ENCODE peak calls at places on chromosomes 1 and 21, in seven cellular contexts. Z is K562, U is neuronal stem cell, S is psoas muscle, A is heart right ventricle, Y is pancreas, N is IMR-90. Q is an unnamed sample.

GRCh38 chr1:22275626-22276395 is 132.9 kb upstream of the WNT4 start:
- DNase-seq in Z (peak), U (peak), S (peak), A (peak), Y (peak), N (peak), Q (no peak)

GRCh38 chr1:210558302-210558701 is 229.6 kb downstream of the HHAT start:
- DNase-seq in Z (peak), U (no peak), S (no peak), A (peak), Y (peak), N (peak), Q (no peak)

GRCh38 chr21:36839123-36839522 is 127.3 kb downstream of the HLCS start:
- DNase-seq in Z (no peak), U (no peak), S (no peak), A (no peak), Y (no peak), N (peak), Q (no peak)

GRCh38 chr1:29736582-29737188 is 500.4 kb downstream of the PTPRU start:
- DNase-seq in Z (peak), U (peak), S (no peak), A (no peak), Y (no peak), N (peak), Q (no peak)

GRCh38 chr1:34740161-34740875 is 14.5 kb upstream of the GJB5 start:
- DNase-seq in Z (no peak), U (no peak), S (no peak), A (no peak), Y (no peak), N (no peak), Q (no peak)

GRCh38 chr1:162549001-162549400 is 12.5 kb upstream of the UAP1 start:
- DNase-seq in Z (no peak), U (no peak), S (no peak), A (no peak), Y (no peak), N (no peak), Q (no peak)

GRCh38 chr1:71135571-71135970 is 54.7 kb upstream of the ZRANB2 start:
- DNase-seq in Z (no peak), U (no peak), S (no peak), A (no peak), Y (no peak), N (no peak), Q (no peak)

GRCh38 chr1:214549604-214550338 is 1.6 kb downstream of the PTPN14 start:
- DNase-seq in Z (no peak), U (no peak), S (no peak), A (no peak), Y (no peak), N (peak), Q (no peak)

GRCh38 chr1:6208723-6209660 is 3.1 kb downstream of the RNF207 start:
- DNase-seq in Z (peak), U (peak), S (peak), A (peak), Y (peak), N (peak), Q (no peak)

GRCh38 chr1:109821221-109821669 is 57.5 kb upstream of the EPS8L3 start:
- DNase-seq in Z (peak), U (no peak), S (peak), A (no peak), Y (no peak), N (peak), Q (no peak)

GRCh38 chr1:6488602-6489382 is 2.7 kb downstream of the PLEKHG5 start:
- DNase-seq in Z (no peak), U (no peak), S (no peak), A (no peak), Y (no peak), N (no peak), Q (no peak)

GRCh38 chr1:14763977-14764376 is 165.5 kb downstream of the KAZN start:
- DNase-seq in Z (no peak), U (no peak), S (no peak), A (no peak), Y (no peak), N (no peak), Q (no peak)

GRCh38 chr1:58814251-58815068 is 30.6 kb upstream of the JUN start:
- DNase-seq in Z (peak), U (peak), S (peak), A (peak), Y (peak), N (peak), Q (no peak)

GRCh38 chr1:234322979-234323378 is 50.3 kb upstream of the COA6 start:
- DNase-seq in Z (peak), U (peak), S (no peak), A (peak), Y (no peak), N (peak), Q (no peak)

GRCh38 chr1:9589719-9590157 is 1.0 kb downstream of the TMEM201 start:
- DNase-seq in Z (no peak), U (no peak), S (no peak), A (no peak), Y (no peak), N (peak), Q (no peak)

GRCh38 chr1:183040600-183040999 is 17.4 kb downstream of the LAMC1 start:
- DNase-seq in Z (no peak), U (no peak), S (no peak), A (no peak), Y (no peak), N (no peak), Q (no peak)

GRCh38 chr21:41316641-41317392 is at the start of gene FAM3B:
- DNase-seq in Z (no peak), U (peak), S (no peak), A (no peak), Y (peak), N (no peak), Q (no peak)

GRCh38 chr1:190908691-190909090 is 431.0 kb upstream of the BRINP3 start:
- DNase-seq in Z (no peak), U (no peak), S (no peak), A (no peak), Y (no peak), N (peak), Q (no peak)

GRCh38 chr1:112320035-112320429 is 76.0 kb upstream of the CTTNBP2NL start:
- DNase-seq in Z (no peak), U (no peak), S (no peak), A (no peak), Y (no peak), N (no peak), Q (no peak)

GRCh38 chr1:39656416-39656815 is 15.5 kb downstream of the NT5C1A start:
- DNase-seq in Z (no peak), U (no peak), S (no peak), A (no peak), Y (no peak), N (no peak), Q (no peak)
- H3K27ac ChIP-seq in Z (no peak), U (no peak), S (no peak), A (no peak), Y (no peak), N (no peak), Q (no peak)

DNA sequence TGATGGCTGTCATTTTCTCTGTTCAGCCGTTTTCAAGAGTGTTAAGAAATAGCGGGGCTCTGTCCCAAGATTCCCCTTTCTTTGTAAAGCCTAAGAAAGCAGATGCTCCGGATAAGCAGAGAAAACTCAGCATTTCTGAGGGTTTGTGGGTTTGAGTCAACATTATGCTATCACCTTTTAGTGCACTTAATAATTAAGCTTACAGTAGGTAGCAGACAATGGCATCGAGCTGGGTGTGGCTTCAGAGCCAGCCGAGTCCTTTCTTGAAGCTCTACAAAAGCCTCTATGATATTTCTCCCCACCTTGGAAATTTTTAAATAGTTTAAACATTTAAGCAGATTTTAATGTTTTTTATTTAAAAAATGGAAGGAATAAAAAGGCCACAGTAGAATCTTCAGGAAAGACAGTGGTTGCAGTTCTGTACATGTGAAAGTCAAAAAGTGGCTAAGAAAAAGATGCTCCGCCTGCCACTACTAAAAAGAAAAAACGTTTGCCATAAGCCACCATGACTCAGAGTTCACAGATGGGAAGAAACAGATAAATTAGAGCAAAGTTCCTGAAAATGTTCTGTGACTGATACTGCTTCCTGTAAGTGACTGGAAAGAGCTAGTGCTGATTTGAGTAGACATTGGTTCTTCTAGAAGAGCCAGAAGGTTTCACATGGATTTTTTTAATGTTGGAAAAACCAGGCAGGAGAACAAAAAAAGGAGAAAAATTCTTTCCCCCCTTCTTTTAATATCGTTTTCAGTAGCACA is 221.1 kb downstream of the HLX start:
- DNase-seq in Z (no peak), U (no peak), S (no peak), A (no peak), Y (no peak), N (peak), Q (no peak)
- H3K27ac ChIP-seq in Z (no peak), U (no peak), S (peak), A (no peak), Y (peak), N (no peak), Q (no peak)

GRCh38 chr1:225657462-225657989 is 4.6 kb upstream of the ENAH start:
- DNase-seq in Z (no peak), U (no peak), S (no peak), A (no peak), Y (no peak), N (peak), Q (no peak)
- H3K27ac ChIP-seq in Z (no peak), U (no peak), S (peak), A (no peak), Y (no peak), N (peak), Q (no peak)

DNA sequence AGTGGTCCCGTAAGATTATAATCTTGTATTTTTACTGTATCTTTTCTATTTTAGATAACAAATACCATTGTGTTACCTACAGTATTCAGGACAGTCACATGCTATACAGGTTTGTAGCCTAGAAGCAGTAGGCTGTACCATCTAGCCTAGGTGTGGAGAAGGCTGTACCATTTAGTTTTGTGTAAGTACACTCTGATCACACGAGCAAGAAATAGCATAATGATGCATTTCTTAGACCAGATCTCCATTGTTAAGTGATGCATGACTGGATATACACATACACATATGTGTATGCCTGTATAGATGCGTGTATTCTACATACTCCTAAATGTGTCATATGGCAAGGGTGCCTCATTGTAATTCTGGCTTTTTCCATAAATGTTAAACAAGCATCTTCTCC is 33.9 kb downstream of the GALNT2 start:
- DNase-seq in Z (no peak), U (no peak), S (no peak), A (no peak), Y (no peak), N (no peak), Q (no peak)
- H3K27ac ChIP-seq in Z (no peak), U (no peak), S (no peak), A (no peak), Y (peak), N (no peak), Q (no peak)

GRCh38 chr1:16173447-16174260 is 17.8 kb upstream of the EPHA2 start:
- DNase-seq in Z (peak), U (no peak), S (no peak), A (no peak), Y (peak), N (peak), Q (no peak)
- H3K27ac ChIP-seq in Z (peak), U (peak), S (no peak), A (no peak), Y (peak), N (no peak), Q (no peak)

GRCh38 chr1:201404016-201404598 is 5.0 kb upstream of the LAD1 start:
- DNase-seq in Z (no peak), U (no peak), S (no peak), A (no peak), Y (no peak), N (no peak), Q (no peak)

GRCh38 chr1:201404722-201405483 is 5.8 kb upstream of the LAD1 start:
- DNase-seq in Z (no peak), U (no peak), S (no peak), A (no peak), Y (peak), N (no peak), Q (no peak)

GRCh38 chr1:201403359-201403758 is 4.2 kb upstream of the LAD1 start:
- DNase-seq in Z (no peak), U (no peak), S (no peak), A (no peak), Y (no peak), N (no peak), Q (no peak)

GRCh38 chr1:201406831-201407406 is 7.8 kb upstream of the LAD1 start:
- DNase-seq in Z (no peak), U (no peak), S (no peak), A (no peak), Y (no peak), N (no peak), Q (no peak)

DNA sequence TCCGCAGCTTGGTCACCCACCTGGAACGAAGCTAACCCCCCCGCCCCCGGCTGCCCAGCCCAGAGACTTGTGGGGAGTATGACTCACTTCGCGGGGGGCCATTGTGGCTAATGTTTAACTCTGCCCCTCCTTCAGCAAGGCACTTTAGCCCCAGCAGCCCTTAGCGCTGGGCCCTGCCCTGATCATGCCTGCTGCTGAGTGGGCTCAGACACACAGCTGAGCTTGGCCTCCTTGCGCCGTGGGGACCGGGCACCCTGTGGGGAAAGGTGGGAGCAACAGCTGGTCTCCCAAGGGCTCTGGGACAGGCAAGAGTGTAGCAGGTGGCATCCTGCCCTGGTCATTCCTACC is 6.3 kb upstream of the LAD1 start:
- DNase-seq in Z (no peak), U (no peak), S (no peak), A (no peak), Y (peak), N (no peak), Q (no peak)
- H3K27ac ChIP-seq in Z (no peak), U (no peak), S (peak), A (no peak), Y (peak), N (no peak), Q (no peak)

GRCh38 chr1:1776672-1777393 is 1.4 kb downstream of the NADK start:
- DNase-seq in Z (no peak), U (no peak), S (no peak), A (no peak), Y (no peak), N (no peak), Q (no peak)
- H3K27ac ChIP-seq in Z (peak), U (no peak), S (peak), A (peak), Y (peak), N (peak), Q (peak)

DNA sequence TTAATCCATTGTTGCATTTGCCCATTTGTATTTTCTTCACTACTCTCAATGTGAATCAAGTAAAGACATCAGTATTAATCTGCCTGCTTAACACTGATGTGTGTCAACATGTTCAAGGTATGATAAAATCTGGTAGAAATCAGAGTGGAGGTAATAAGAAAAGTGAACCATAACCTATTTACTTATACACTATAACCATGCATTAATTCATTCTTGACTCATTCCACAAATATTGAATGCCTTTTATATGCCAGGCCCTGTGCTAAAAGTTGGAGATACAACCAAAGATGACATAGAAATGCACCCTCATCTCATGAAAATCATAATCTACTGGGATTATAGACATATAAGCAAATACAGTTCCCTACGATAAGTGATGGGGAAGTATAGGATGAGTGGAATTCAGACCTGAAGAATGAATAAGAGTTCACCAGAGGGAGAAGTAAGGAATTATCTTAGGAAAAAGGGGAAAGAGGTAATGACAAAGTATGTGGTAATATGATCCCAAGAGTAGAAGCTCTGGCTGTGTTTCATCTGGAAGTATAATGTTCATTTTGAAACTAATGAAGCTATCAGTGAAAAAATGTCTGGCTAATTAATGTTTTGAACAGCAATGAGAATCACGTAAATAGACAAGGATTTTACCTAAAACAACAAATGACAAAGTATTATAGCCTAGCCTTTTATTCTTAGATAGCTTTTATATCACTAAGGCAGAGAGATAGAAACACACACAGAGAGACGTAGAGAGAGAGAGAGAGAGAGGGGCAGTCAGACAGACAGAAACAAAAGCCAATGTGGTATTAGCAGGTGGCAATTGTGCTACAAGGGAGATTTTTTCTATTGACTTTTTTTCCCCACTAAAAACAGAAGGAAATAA is 7.0 kb upstream of the RWDD3 start:
- DNase-seq in Z (no peak), U (no peak), S (no peak), A (no peak), Y (no peak), N (no peak), Q (no peak)
- H3K27ac ChIP-seq in Z (no peak), U (no peak), S (no peak), A (peak), Y (peak), N (no peak), Q (peak)

GRCh38 chr1:203661572-203661971 is 34.9 kb downstream of the ATP2B4 start:
- DNase-seq in Z (no peak), U (no peak), S (peak), A (peak), Y (peak), N (no peak), Q (no peak)
- H3K27ac ChIP-seq in Z (no peak), U (no peak), S (peak), A (no peak), Y (no peak), N (no peak), Q (no peak)

GRCh38 chr1:46298387-46298786 is 5.0 kb downstream of the LRRC41 start:
- DNase-seq in Z (no peak), U (no peak), S (no peak), A (no peak), Y (no peak), N (no peak), Q (no peak)
- H3K27ac ChIP-seq in Z (peak), U (no peak), S (peak), A (no peak), Y (no peak), N (no peak), Q (no peak)